ENCODE peak calls at places on chromosomes 5 and 9, in four cellular contexts. O is heart right ventricle, W is breast epithelium, D is fibroblast of lung. H is an unnamed sample.
A peak's percentile ranks its signal among the peaks of the same experiment; 100 is the strongest.

GRCh38 chr9:93575706-93576295 is 583 bp upstream of the PHF2 start:
- DNase-seq in O (peak; percentile 54), D (peak; percentile 36), W (peak; percentile 50), H (peak; percentile 43)

GRCh38 chr5:132427285-132428146 is 58.0 kb downstream of the SLC22A5 start:
- DNase-seq in O (no peak), D (no peak), W (no peak), H (no peak)

GRCh38 chr5:148909766-148910165 is 83.4 kb downstream of the ADRB2 start:
- DNase-seq in D (no peak), O (no peak), W (no peak), H (peak; percentile 65)

GRCh38 chr9:95726756-95727155 is 148.7 kb upstream of the ERCC6L2 start:
- DNase-seq in W (no peak), D (peak; percentile 36), O (no peak), H (no peak)

GRCh38 chr5:138263581-138263980 is 10.8 kb downstream of the GFRA3 start:
- DNase-seq in O (no peak), D (no peak), W (no peak), H (no peak)

GRCh38 chr5:68381060-68381459 is 165.5 kb downstream of the PIK3R1 start:
- DNase-seq in O (no peak), W (no peak), D (no peak), H (no peak)

GRCh38 chr5:113382736-113383135 is 52.1 kb downstream of the TSSK1B start:
- DNase-seq in W (no peak), O (no peak), D (no peak), H (no peak)

GRCh38 chr9:98241357-98242104 is 13.9 kb downstream of the TBC1D2 start:
- DNase-seq in W (no peak), O (no peak), D (no peak), H (no peak)

GRCh38 chr5:144189800-144190429 is 19.2 kb downstream of the KCTD16 start:
- DNase-seq in O (no peak), W (no peak), D (peak; percentile 95), H (peak; percentile 93)

GRCh38 chr5:132422720-132423442 is 53.4 kb downstream of the SLC22A5 start:
- DNase-seq in D (peak; percentile 57), O (peak; percentile 78), W (no peak), H (no peak)

GRCh38 chr9:15205632-15206243 is 101.3 kb downstream of the TTC39B start:
- DNase-seq in W (no peak), O (no peak), D (peak; percentile 30), H (no peak)

GRCh38 chr5:139854029-139854605 is 58.5 kb downstream of the PSD2 start:
- DNase-seq in O (no peak), D (no peak), W (no peak), H (no peak)

GRCh38 chr9:95099321-95100070 is 218.0 kb downstream of the FANCC start:
- DNase-seq in O (no peak), D (no peak), W (no peak), H (no peak)

GRCh38 chr9:95822583-95823431 is 52.7 kb upstream of the ERCC6L2 start:
- DNase-seq in W (no peak), O (no peak), D (peak; percentile 97), H (peak; percentile 92)

GRCh38 chr5:78544531-78545200 is 103.9 kb downstream of the LHFPL2 start:
- DNase-seq in W (no peak), D (peak; percentile 94), O (peak; percentile 50), H (peak; percentile 71)

GRCh38 chr5:132000677-132001453 is 10.6 kb downstream of the ACSL6 start:
- DNase-seq in O (no peak), D (no peak), W (no peak), H (no peak)

GRCh38 chr9:110076894-110077725 is 130.8 kb downstream of the C9orf152 start:
- DNase-seq in W (no peak), O (no peak), D (peak; percentile 94), H (peak; percentile 72)

GRCh38 chr5:34015120-34015807 is 7.4 kb upstream of the AMACR start:
- DNase-seq in W (no peak), D (no peak), O (no peak), H (no peak)

GRCh38 chr5:32087086-32088082 is 86.7 kb downstream of the GOLPH3 start:
- DNase-seq in W (no peak), D (no peak), O (no peak), H (no peak)

GRCh38 chr9:111959468-111959941 is 62.9 kb downstream of the UGCG start:
- DNase-seq in O (no peak), D (peak; percentile 92), W (no peak), H (peak; percentile 45)

GRCh38 chr9:117448066-117448465 is 33.2 kb upstream of the ASTN2 start:
- DNase-seq in W (no peak), O (no peak), D (no peak), H (no peak)

GRCh38 chr5:43685271-43685950 is 82.4 kb downstream of the NNT start:
- DNase-seq in D (peak; percentile 5), O (no peak), W (no peak), H (no peak)

GRCh38 chr9:27094640-27095039 is 14.4 kb upstream of the TEK start:
- DNase-seq in O (no peak), D (peak; percentile 90), W (no peak), H (peak; percentile 79)

GRCh38 chr5:27315541-27316282 is 277.3 kb upstream of the CDH9 start:
- DNase-seq in W (no peak), O (no peak), D (peak; percentile 82), H (no peak)

GRCh38 chr5:31962928-31963327 is 211.2 kb downstream of the GOLPH3 start:
- DNase-seq in D (peak; percentile 69), W (peak; percentile 34), O (no peak), H (no peak)

GRCh38 chr5:138352722-138353549 is 451 bp downstream of the KDM3B start:
- DNase-seq in O (peak; percentile 62), W (peak; percentile 59), D (peak; percentile 56), H (peak; percentile 85)

GRCh38 chr9:131610231-131610761 is 65.0 kb downstream of the PRRT1B start:
- DNase-seq in W (peak; percentile 55), O (peak; percentile 47), D (peak; percentile 97), H (no peak)

GRCh38 chr9:35258665-35259474 is 97.1 kb downstream of the UNC13B start:
- DNase-seq in O (peak; percentile 73), W (peak; percentile 46), D (peak; percentile 60), H (peak; percentile 23)

GRCh38 chr5:149367249-149367971 is 9.6 kb downstream of the PCYOX1L start:
- DNase-seq in O (peak; percentile 75), D (peak; percentile 48), W (no peak), H (peak; percentile 80)

GRCh38 chr5:10647640-10648039 is 83.8 kb downstream of the ANKRD33B start:
- DNase-seq in D (no peak), W (no peak), O (no peak), H (no peak)

GRCh38 chr9:129810788-129811187 is 7.8 kb downstream of the TOR1B start:
- DNase-seq in W (no peak), O (no peak), D (no peak), H (no peak)

GRCh38 chr5:94461131-94461530 is 157.3 kb downstream of the KIAA0825 start:
- DNase-seq in D (no peak), O (no peak), W (no peak), H (no peak)

GRCh38 chr5:17105744-17106450 is 111.5 kb upstream of the BASP1 start:
- DNase-seq in D (peak; percentile 67), O (no peak), W (no peak), H (peak; percentile 42)

GRCh38 chr5:172820046-172820767 is 13.8 kb upstream of the ERGIC1 start:
- DNase-seq in W (peak; percentile 82), O (peak; percentile 66), D (peak; percentile 79), H (peak; percentile 64)

GRCh38 chr5:135832263-135832555 is 2.3 kb upstream of the SLC25A48 start:
- DNase-seq in W (no peak), O (no peak), D (no peak), H (peak; percentile 42)

GRCh38 chr9:346114-346513 is 131.4 kb downstream of the DOCK8 start:
- DNase-seq in D (no peak), W (no peak), O (no peak), H (no peak)

GRCh38 chr9:38037981-38038306 is 31.1 kb downstream of the SHB start:
- DNase-seq in W (no peak), D (no peak), O (no peak), H (no peak)

GRCh38 chr9:38036359-38037084 is 32.5 kb downstream of the SHB start:
- DNase-seq in W (peak; percentile 81), D (peak; percentile 81), O (no peak), H (peak; percentile 63)

GRCh38 chr9:38038307-38039089 is 30.5 kb downstream of the SHB start:
- DNase-seq in W (no peak), O (no peak), D (no peak), H (no peak)

GRCh38 chr9:38033956-38034355 is 35.1 kb downstream of the SHB start:
- DNase-seq in D (no peak), W (no peak), O (no peak), H (no peak)

DNA sequence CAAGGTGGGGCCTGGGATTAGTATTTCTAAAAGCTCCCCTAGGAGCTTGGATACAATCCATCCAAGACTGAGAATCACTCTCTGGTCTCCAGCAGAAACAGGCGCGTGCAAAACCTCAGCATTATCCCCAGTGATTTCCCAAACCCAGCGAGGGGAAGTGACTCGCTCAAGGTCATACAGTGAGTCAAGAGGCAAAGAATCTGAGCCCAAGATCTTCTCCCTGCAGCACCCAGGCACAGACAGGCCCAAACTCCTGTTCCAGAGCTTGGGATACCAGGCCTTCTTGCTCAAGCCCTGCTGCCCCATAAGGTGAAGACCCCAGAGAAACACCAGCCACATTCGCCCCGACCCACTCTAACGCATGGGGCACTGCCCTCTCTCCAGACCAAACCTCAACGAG is 33.2 kb downstream of the SHB start:
- DNase-seq in D (peak; percentile 82), W (no peak), O (no peak), H (peak; percentile 48)
- H3K4me1 ChIP-seq in D (peaks cover 46% of the 10 kb centered on the region), W (no peaks in the 10 kb centered on the region), O (peaks cover 28% of the 10 kb centered on the region), H (peaks cover 53% of the 10 kb centered on the region)

GRCh38 chr9:135484460-135485277 is 5.1 kb downstream of the PPP1R26 start:
- DNase-seq in W (no peak), O (no peak), D (no peak), H (no peak)
- H3K36me3 ChIP-seq in W (no peaks in the 10 kb centered on the region), O (no peaks in the 10 kb centered on the region), D (peaks cover 3% of the 10 kb centered on the region), H (peaks cover 32% of the 10 kb centered on the region)

GRCh38 chr5:19564036-19564435 is 424.0 kb downstream of the CDH18 start:
- DNase-seq in D (peak; percentile 28), W (no peak), O (no peak), H (no peak)
- H3K4me1 ChIP-seq in D (no peaks in the 10 kb centered on the region), W (no peaks in the 10 kb centered on the region), O (no peaks in the 10 kb centered on the region), H (no peaks in the 10 kb centered on the region)

DNA sequence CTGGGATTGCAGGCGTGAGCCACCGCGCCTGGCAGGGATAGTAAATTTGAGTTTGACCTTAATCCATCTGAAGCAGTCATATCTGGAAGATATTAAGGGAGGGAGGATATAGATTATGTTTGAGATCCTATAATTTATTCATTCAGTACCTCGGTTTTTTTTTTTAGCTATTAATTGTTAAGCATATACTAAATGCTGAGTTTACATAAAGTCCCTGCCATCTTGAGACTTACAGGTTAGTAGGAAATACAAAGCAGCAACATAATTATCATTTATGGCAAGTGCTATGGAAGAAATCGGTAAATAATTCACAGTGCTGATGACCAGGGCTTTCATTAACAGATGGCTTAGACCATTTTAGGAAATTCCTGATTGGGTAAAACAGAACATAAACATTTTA is 66.5 kb upstream of the FCHO2 start:
- DNase-seq in O (no peak), W (no peak), D (no peak), H (no peak)
- H3K36me3 ChIP-seq in O (peaks cover 6% of the 10 kb centered on the region), W (peaks cover 8% of the 10 kb centered on the region), D (peaks cover 19% of the 10 kb centered on the region), H (peaks cover 98% of the 10 kb centered on the region)